ENCODE peak calls at places on chromosomes 5 and 9, in six cellular contexts. Q, A, I, M, N and K are unnamed samples. For H3K9me3, the result is how much of the 10 kb centered on the place peaks cover.

GRCh38 chr5:157602505-157602904 is 26.9 kb upstream of the ADAM19 start:
- DNase-seq in Q (no peak), A (no peak), I (no peak), M (no peak), N (no peak), K (no peak)

GRCh38 chr5:127028822-127029457 is 1.4 kb downstream of the MARCHF3 start:
- DNase-seq in Q (no peak), A (no peak), I (no peak), M (peak), N (peak), K (no peak)

GRCh38 chr5:1765880-1766235 is 33.8 kb downstream of the MRPL36 start:
- DNase-seq in Q (no peak), A (no peak), I (no peak), M (no peak), N (no peak), K (no peak)

GRCh38 chr5:88058625-88059024 is 210.0 kb downstream of the TMEM161B start:
- DNase-seq in Q (no peak), A (no peak), I (no peak), M (no peak), N (no peak), K (no peak)

GRCh38 chr9:108687360-108687981 is 168.3 kb downstream of the ACTL7B start:
- DNase-seq in Q (no peak), A (no peak), I (no peak), M (no peak), N (no peak), K (no peak)

GRCh38 chr9:18238254-18238653 is 235.7 kb upstream of the ADAMTSL1 start:
- DNase-seq in Q (no peak), A (no peak), I (no peak), M (no peak), N (no peak), K (no peak)

GRCh38 chr9:108639736-108640135 is 216.1 kb downstream of the ACTL7B start:
- DNase-seq in Q (no peak), A (no peak), I (no peak), M (no peak), N (no peak), K (no peak)

GRCh38 chr5:36301858-36302603 is at the start of gene RANBP3L:
- DNase-seq in Q (no peak), A (no peak), I (no peak), M (peak), N (peak), K (peak)

GRCh38 chr9:21969011-21969935 is 24.9 kb downstream of the CDKN2A start:
- DNase-seq in Q (no peak), A (no peak), I (no peak), M (no peak), N (no peak), K (no peak)

GRCh38 chr5:172183881-172184280 is 4.1 kb downstream of the STK10 start:
- DNase-seq in Q (no peak), A (no peak), I (no peak), M (no peak), N (no peak), K (no peak)

GRCh38 chr9:73869261-73869660 is 627.9 kb upstream of the RORB start:
- DNase-seq in Q (no peak), A (no peak), I (no peak), M (no peak), N (peak), K (peak)

GRCh38 chr5:58455495-58455894 is 4.4 kb downstream of the PLK2 start:
- DNase-seq in Q (no peak), A (no peak), I (no peak), M (no peak), N (no peak), K (no peak)
- TF ChIP-seq POLR2A in Q (no peak), A (no peak), I (no peak), M (no peak), N (no peak), K (no peak)

DNA sequence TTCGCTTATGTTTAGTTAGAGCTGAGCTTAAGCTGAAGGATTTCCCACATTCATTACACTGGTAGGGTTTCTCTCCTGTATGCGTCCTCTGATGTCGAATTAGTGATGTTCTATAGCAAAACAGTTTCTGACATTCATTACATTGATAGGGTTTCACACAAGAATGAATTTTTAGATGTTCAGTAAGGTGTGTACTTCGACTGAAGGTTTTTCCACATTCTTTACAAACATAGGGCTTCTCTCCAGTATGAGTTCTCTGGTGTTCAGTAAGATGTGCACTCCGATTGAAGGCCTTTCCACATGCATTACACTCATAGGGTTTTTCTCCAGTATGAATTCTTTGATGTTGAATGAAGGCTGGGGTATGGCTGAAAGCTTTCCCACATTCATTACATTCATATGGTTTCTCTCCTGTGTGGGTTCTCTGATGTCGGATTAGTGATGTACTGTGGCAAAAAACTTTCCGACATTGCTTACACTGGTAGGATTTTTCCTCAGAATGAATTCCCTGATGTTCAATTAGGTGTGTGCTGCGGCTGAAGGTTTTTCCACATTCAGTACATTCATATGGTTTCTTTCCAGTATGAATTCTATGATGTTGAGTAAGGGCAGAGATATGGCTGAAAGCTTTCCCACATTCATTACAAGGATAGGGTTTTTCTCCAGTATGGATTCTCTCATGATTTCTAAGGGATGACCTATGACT is 14.6 kb downstream of the ZNF883 start:
- DNase-seq in Q (no peak), A (no peak), I (no peak), M (no peak), N (no peak), K (no peak)
- H3K9me3 ChIP-seq in Q (half or more), A (half or more), I (half or more), M (under half), N (half or more), K (half or more)

GRCh38 chr9:69180670-69181069 is 6.6 kb downstream of the TJP2 start:
- DNase-seq in Q (no peak), A (no peak), I (peak), M (no peak), N (peak), K (peak)

GRCh38 chr9:69179037-69179436 is 5.0 kb downstream of the TJP2 start:
- DNase-seq in Q (no peak), A (no peak), I (no peak), M (no peak), N (no peak), K (no peak)

GRCh38 chr9:69181908-69182353 is 7.9 kb downstream of the TJP2 start:
- DNase-seq in Q (no peak), A (peak), I (no peak), M (no peak), N (no peak), K (no peak)

GRCh38 chr9:69178583-69179011 is 4.5 kb downstream of the TJP2 start:
- DNase-seq in Q (no peak), A (no peak), I (peak), M (no peak), N (no peak), K (no peak)

GRCh38 chr9:69180200-69180599 is 6.1 kb downstream of the TJP2 start:
- DNase-seq in Q (no peak), A (no peak), I (no peak), M (no peak), N (no peak), K (no peak)
- TF ChIP-seq EP300 in Q (no peak), A (no peak), I (no peak), M (no peak), N (no peak), K (no peak)

GRCh38 chr5:98483301-98483700 is 290.2 kb upstream of the RGMB start:
- DNase-seq in Q (no peak), A (no peak), I (no peak), M (no peak), N (no peak), K (no peak)

GRCh38 chr5:98492258-98492657 is 281.2 kb upstream of the RGMB start:
- DNase-seq in Q (no peak), A (no peak), I (no peak), M (no peak), N (no peak), K (no peak)

GRCh38 chr5:98490348-98490747 is 283.1 kb upstream of the RGMB start:
- DNase-seq in Q (no peak), A (no peak), I (no peak), M (no peak), N (no peak), K (no peak)

DNA sequence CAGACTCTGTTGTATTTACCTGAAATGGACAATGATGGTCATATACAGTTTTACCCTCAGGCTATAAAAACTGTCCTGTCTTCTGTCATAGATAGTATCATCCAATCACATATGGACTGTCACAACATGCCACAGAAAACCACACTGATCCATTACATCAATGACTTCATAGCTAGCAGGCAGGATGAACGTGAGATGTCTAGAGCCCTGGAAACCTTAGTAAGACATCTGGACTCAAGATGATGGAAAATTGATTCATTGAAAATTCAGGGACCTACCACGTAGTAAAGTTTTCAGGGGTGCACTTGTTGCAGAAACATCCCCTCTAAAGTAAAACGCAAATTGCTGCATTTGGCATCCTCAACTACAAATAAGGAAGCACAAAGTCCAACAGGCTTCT is 284.4 kb upstream of the RGMB start:
- DNase-seq in Q (no peak), A (no peak), I (no peak), M (no peak), N (no peak), K (no peak)
- TF ChIP-seq POLR2A in Q (no peak), A (no peak), I (no peak), M (no peak), N (no peak), K (no peak)

GRCh38 chr5:179054876-179055275 is 5.3 kb upstream of the ZNF354C start:
- DNase-seq in Q (no peak), A (no peak), I (no peak), M (no peak), N (no peak), K (no peak)

GRCh38 chr5:179051784-179052183 is 8.4 kb upstream of the ZNF354C start:
- DNase-seq in Q (no peak), A (no peak), I (no peak), M (no peak), N (no peak), K (no peak)

GRCh38 chr5:179055436-179055835 is 4.7 kb upstream of the ZNF354C start:
- DNase-seq in Q (no peak), A (no peak), I (no peak), M (no peak), N (no peak), K (no peak)

DNA sequence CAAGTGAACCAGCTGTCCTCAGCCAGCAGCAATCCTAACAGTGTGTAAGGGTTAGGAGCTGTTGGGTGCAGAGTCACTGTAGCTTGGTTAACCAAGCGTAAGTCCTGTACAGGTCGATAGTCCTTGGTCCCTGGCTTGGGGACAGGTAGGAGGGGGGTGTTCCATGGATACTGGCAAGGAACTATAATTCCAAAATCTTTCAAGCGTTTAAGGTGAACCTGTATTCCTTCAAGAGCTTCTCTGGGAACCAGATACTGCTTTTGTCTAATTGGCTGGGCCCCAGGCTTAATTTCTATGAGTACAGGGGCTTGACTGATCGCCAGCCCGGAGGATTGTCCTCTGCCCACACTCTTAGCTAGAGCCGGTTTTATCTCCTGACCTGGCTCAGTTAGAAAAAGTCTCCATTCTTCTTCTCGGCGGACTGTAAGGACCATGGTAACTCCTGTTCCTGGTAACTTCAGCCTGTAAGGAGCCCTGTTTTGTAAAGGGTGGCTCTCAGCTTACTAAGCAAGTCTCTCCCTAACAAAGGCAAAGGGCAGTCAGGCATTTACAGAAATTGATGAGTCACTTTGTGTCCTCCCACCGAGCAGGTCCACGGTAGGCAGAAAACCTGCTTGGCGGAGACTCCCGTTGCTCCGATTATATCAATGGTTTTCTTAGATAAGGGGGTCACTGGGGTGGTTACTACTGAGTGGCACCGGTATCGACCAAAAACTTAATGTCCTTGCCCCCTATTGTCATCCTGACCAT is 6.0 kb upstream of the ZNF354C start:
- DNase-seq in Q (no peak), A (no peak), I (no peak), M (no peak), N (no peak), K (no peak)
- H3K9me3 ChIP-seq in Q (under half), A (under half), I (under half), M (under half), N (under half), K (half or more)

DNA sequence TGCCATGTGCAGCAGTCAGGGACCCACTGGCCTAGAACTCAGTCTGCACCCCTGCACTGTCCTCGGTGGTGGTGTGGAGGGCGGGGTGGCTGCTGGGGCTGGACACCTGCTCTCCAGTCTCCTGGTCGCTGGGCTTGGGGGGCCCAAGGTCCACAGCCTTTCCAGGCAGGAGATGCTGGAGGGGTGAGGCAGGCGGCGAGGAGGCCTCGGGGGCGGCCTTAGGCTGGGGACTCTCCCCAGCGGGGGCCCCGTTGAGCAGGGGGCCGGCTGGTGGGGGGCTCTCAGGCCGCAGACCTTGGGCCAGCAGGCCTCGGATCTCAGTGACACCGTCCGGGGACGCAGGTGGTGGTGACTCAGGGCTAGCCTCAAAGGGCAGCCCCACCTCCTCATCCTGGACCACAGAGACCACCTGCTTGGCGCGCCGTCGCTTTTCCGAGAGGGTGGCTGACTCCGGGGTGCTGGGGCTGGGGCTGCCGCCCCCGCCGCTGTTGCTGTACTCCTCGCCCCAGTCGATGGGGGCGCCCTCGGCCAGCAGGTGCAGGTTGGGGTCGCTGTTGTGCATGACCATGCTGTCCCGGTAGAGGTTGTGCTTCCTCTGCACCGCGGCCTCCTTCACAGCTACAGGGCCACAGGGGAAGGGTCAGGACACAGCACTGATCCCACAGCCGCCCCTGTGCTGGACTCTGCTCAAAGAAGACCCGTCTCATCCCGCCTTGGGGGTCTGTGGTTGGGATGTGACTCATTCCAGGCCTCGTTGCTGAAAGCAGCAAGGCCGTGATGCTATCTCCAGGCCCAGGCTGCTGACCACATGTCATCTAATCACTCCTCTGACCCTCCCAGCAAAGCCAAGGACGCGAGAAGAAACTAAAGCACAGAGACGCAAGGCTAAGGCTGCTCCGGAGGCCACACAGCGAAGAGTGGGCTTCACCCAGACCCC is 55.8 kb downstream of the LRSAM1 start:
- DNase-seq in Q (no peak), A (peak), I (no peak), M (no peak), N (no peak), K (no peak)
- TF ChIP-seq EP300 in Q (no peak), A (no peak), I (no peak), M (no peak), N (no peak), K (no peak)

DNA sequence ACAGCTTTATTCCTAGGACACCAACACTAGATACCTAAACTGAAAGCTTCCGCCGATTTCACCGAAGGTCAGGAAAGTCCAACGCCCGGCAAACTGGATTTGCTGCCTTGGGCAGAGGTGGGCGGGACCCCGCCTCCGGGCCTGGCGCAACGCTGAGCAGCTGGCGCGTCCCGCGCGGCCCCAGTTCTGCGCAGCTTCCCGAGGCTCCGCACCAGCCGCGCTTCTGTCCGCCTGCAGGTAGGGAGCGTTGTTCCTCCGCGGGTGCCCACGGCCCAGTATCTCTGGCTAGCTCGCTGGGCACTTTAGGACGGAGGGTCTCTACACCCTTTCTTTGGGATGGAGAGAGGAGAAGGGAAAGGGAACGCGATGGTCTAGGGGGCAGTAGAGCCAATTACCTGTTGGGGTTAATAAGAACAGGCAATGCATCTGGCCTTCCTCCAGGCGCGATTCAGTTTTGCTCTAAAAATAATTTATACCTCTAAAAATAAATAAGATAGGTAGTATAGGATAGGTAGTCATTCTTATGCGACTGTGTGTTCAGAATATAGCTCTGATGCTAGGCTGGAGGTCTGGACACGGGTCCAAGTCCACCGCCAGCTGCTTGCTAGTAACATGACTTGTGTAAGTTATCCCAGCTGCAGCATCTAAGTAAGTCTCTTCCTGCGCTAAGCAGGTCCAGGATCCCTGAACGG is at the start of gene CD274:
- DNase-seq in Q (peak), A (peak), I (peak), M (peak), N (peak), K (peak)
- TF ChIP-seq POLR2A in Q (peak), A (no peak), I (peak), M (peak), N (no peak), K (no peak)

DNA sequence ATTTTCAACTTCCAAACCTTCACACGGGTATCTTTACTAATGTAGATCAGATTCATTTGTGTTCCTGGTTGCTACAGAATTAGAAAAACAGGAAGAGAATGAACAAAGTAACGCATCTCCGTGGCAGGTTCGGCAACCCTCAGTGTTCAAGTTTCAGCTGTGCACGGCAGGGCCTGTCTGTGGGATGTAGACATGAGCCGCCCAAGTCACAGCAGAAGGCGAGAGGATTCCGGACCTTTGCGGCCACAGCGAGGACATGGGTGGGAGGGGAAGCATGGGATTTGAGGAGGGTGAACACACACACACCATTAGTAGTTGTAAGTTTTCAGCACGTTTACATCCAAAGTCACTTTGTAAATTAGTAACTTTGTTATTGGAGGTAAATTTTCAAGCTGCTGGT is 31.7 kb upstream of the CEP72 start:
- DNase-seq in Q (no peak), A (no peak), I (no peak), M (no peak), N (no peak), K (peak)
- H3K9me3 ChIP-seq in Q (under half), A (under half), I (under half), M (under half), N (under half), K (under half)